ENCODE peak calls at places on chromosomes 2 and 18, in six cellular contexts. N is ovary, B is PC-9, L is psoas muscle, Z is spleen, S is lower lobe of right lung. O is an unnamed sample.
A peak's percentile ranks its signal among the peaks of the same experiment; 100 is the strongest.

GRCh38 chr18:2978626-2979025 is 34.3 kb downstream of the LPIN2 start:
- DNase-seq in N (no peak), B (no peak), L (no peak), Z (no peak), S (no peak), O (no peak)

GRCh38 chr2:121583555-121583954 is 52.9 kb downstream of the RNU4ATAC start:
- DNase-seq in N (no peak), B (no peak), L (no peak), Z (no peak), S (no peak), O (no peak)

GRCh38 chr2:238493880-238494572 is 67.3 kb downstream of the ASB1 start:
- DNase-seq in N (no peak), B (no peak), L (no peak), Z (peak; percentile 55), S (no peak), O (no peak)

GRCh38 chr2:25241452-25241851 is 73.1 kb upstream of the POMC start:
- DNase-seq in N (no peak), B (no peak), L (no peak), Z (no peak), S (no peak), O (no peak)

GRCh38 chr2:188291617-188292445 is at the start of gene GULP1:
- DNase-seq in N (peak; percentile 84), B (peak; percentile 59), L (peak; percentile 81), Z (peak; percentile 77), S (peak; percentile 81), O (peak; percentile 57)

GRCh38 chr2:120833127-120833675 is 97.5 kb downstream of the GLI2 start:
- DNase-seq in N (no peak), B (no peak), L (no peak), Z (peak; percentile 32), S (peak; percentile 21), O (no peak)

GRCh38 chr2:234178309-234179030 is 128.0 kb downstream of the SPP2 start:
- DNase-seq in N (no peak), B (peak; percentile 77), L (no peak), Z (no peak), S (no peak), O (no peak)

GRCh38 chr2:233358864-233359386 is 4.6 kb downstream of the DGKD start:
- DNase-seq in N (no peak), B (no peak), L (no peak), Z (no peak), S (no peak), O (no peak)

GRCh38 chr2:239575931-239576445 is 175.2 kb upstream of the HDAC4 start:
- DNase-seq in N (no peak), B (no peak), L (no peak), Z (peak; percentile 59), S (peak; percentile 21), O (no peak)

GRCh38 chr2:64987001-64987962 is 1.9 kb upstream of the SLC1A4 start:
- DNase-seq in N (no peak), B (no peak), L (no peak), Z (no peak), S (no peak), O (no peak)

GRCh38 chr2:143051480-143051879 is 77.7 kb upstream of the ARHGAP15 start:
- DNase-seq in N (no peak), B (no peak), L (no peak), Z (no peak), S (no peak), O (no peak)

GRCh38 chr2:113211226-113212105 is 37.7 kb downstream of the PSD4 start:
- DNase-seq in N (no peak), B (peak; percentile 58), L (peak; percentile 35), Z (no peak), S (no peak), O (no peak)

GRCh38 chr2:17076535-17076934 is 410.9 kb upstream of the CYRIA start:
- DNase-seq in N (no peak), B (no peak), L (no peak), Z (no peak), S (no peak), O (no peak)

GRCh38 chr2:24123212-24124002 is at the start of the genes FAM228B and PFN4:
- DNase-seq in N (peak; percentile 87), B (peak; percentile 85), L (peak; percentile 92), Z (peak; percentile 96), S (peak; percentile 93), O (peak; percentile 68)

GRCh38 chr2:238956676-238957075 is 108.8 kb downstream of the TWIST2 start:
- DNase-seq in N (no peak), B (no peak), L (no peak), Z (peak; percentile 42), S (no peak), O (no peak)

GRCh38 chr2:195494452-195494851 is 162.6 kb upstream of the SLC39A10 start:
- DNase-seq in N (no peak), B (no peak), L (no peak), Z (no peak), S (no peak), O (no peak)

GRCh38 chr18:69720422-69720821 is 227.3 kb downstream of the CD226 start:
- DNase-seq in N (no peak), B (no peak), L (no peak), Z (no peak), S (no peak), O (no peak)

GRCh38 chr2:29130295-29130694 is 15.1 kb downstream of the CLIP4 start:
- DNase-seq in N (no peak), B (peak; percentile 62), L (no peak), Z (no peak), S (no peak), O (no peak)

GRCh38 chr2:61770746-61771145 is 83.1 kb downstream of the FAM161A start:
- DNase-seq in N (no peak), B (peak; percentile 74), L (no peak), Z (no peak), S (no peak), O (no peak)

GRCh38 chr2:79717364-79718007 is 204.6 kb downstream of the CTNNA2 start:
- DNase-seq in N (no peak), B (peak; percentile 27), L (no peak), Z (no peak), S (no peak), O (no peak)

GRCh38 chr2:127626917-127627739 is 18.8 kb upstream of the GPR17 start:
- DNase-seq in N (peak; percentile 5), B (no peak), L (peak; percentile 9), Z (peak; percentile 74), S (peak; percentile 41), O (no peak)

GRCh38 chr18:50559750-50560680 is at the start of gene MAPK4:
- DNase-seq in N (peak; percentile 67), B (no peak), L (peak; percentile 51), Z (peak; percentile 72), S (peak; percentile 58), O (no peak)

GRCh38 chr2:11359865-11360264 is 15.4 kb upstream of the ROCK2 start:
- DNase-seq in N (no peak), B (no peak), L (no peak), Z (no peak), S (no peak), O (no peak)

GRCh38 chr2:171726841-171727460 is 39.7 kb downstream of the DYNC1I2 start:
- DNase-seq in N (no peak), B (no peak), L (no peak), Z (no peak), S (no peak), O (no peak)

GRCh38 chr2:171728989-171729951 is 42.0 kb downstream of the DYNC1I2 start:
- DNase-seq in N (no peak), B (no peak), L (no peak), Z (no peak), S (no peak), O (no peak)

GRCh38 chr2:171723724-171724683 is 36.7 kb downstream of the DYNC1I2 start:
- DNase-seq in N (no peak), B (no peak), L (no peak), Z (no peak), S (no peak), O (no peak)

DNA sequence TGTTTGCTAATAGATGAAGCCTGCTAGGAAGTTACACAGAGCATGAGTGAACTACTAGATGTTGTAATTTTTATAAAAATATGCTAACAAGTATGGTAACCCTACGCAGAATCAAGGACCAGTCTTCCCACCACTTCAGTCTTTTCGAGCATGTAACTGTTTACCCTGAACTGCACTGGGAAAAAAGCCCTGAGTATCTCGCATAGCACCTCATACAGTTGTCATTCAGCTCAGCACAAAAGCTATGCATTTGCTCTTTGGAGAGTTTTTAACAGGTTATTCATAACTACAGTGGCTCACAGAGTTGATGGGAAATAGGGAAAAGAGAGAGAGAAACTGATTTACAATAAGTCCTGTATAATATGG is 42.7 kb downstream of the DYNC1I2 start:
- DNase-seq in N (no peak), B (no peak), L (no peak), Z (no peak), S (no peak), O (no peak)
- H3K36me3 ChIP-seq in N (no peaks in the 10 kb centered on the region), B (peaks cover 78% of the 10 kb centered on the region), L (peaks cover 93% of the 10 kb centered on the region), Z (peaks cover 65% of the 10 kb centered on the region), S (peaks cover 84% of the 10 kb centered on the region), O (peaks cover 73% of the 10 kb centered on the region)

GRCh38 chr2:73255907-73256617 is 22.0 kb downstream of the CCT7 start:
- DNase-seq in N (no peak), B (no peak), L (no peak), Z (no peak), S (no peak), O (no peak)

GRCh38 chr2:73255007-73255644 is 21.0 kb downstream of the CCT7 start:
- DNase-seq in N (no peak), B (no peak), L (no peak), Z (no peak), S (no peak), O (no peak)

GRCh38 chr2:73257425-73258125 is 23.5 kb downstream of the CCT7 start:
- DNase-seq in N (no peak), B (no peak), L (no peak), Z (no peak), S (peak; percentile 71), O (no peak)

GRCh38 chr2:73257021-73257420 is 22.9 kb downstream of the CCT7 start:
- DNase-seq in N (no peak), B (no peak), L (no peak), Z (no peak), S (no peak), O (no peak)

DNA sequence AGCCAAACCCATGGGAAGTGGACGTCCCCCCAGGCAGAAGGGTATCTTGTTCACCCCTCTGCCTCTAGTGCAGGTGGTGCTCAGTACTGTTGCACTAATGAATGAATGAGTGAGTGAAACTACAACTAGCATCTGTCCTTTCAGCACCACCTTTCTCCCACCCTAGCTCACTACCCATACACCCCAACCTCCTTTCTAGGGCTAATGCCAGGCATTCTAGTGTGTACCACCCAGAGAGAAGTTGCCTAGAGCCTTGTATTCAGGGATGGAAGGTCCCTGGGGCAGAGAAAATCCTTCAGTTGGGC is 22.5 kb downstream of the CCT7 start:
- DNase-seq in N (no peak), B (no peak), L (no peak), Z (no peak), S (no peak), O (no peak)
- H3K36me3 ChIP-seq in N (no peaks in the 10 kb centered on the region), B (peaks cover 16% of the 10 kb centered on the region), L (peaks cover 37% of the 10 kb centered on the region), Z (peaks cover 34% of the 10 kb centered on the region), S (peaks cover 34% of the 10 kb centered on the region), O (peaks cover 44% of the 10 kb centered on the region)

DNA sequence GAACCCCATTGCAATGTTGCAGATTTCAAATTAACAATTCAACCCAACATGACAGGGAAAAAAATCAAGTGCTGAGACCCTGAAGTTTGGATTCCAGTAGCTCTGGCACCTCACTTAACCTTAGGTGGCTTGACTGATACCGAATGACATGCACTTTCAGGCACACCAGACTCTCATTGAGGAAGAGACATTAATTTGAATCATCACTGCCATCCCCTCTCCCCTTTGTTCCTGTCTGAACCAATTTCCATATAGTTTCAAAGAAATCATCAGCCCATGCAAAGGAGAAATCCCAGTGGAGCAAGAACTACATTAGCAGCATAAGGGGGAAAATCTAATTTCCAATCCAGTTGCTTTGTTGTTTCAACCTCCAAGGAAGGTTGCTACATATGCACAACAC is 27.8 kb downstream of the KLF7 start:
- DNase-seq in N (no peak), B (no peak), L (no peak), Z (no peak), S (no peak), O (no peak)
- H3K36me3 ChIP-seq in N (no peaks in the 10 kb centered on the region), B (no peaks in the 10 kb centered on the region), L (no peaks in the 10 kb centered on the region), Z (no peaks in the 10 kb centered on the region), S (no peaks in the 10 kb centered on the region), O (no peaks in the 10 kb centered on the region)

GRCh38 chr18:28652654-28653053 is 475.7 kb upstream of the CDH2 start:
- DNase-seq in N (no peak), B (no peak), L (no peak), Z (no peak), S (no peak), O (no peak)
- H3K36me3 ChIP-seq in N (no peaks in the 10 kb centered on the region), B (no peaks in the 10 kb centered on the region), L (no peaks in the 10 kb centered on the region), Z (no peaks in the 10 kb centered on the region), S (no peaks in the 10 kb centered on the region), O (no peaks in the 10 kb centered on the region)